ENCODE peak calls at places on chromosome 7, in five cellular contexts. M is cardiac muscle cell, R is heart left ventricle, T is PC-9, Y is epithelial cell of proximal tubule. I is an unnamed sample.

GRCh38 chr7:3426064-3426463 is 125.0 kb downstream of the SDK1 start:
- DNase-seq in R (no peak), Y (no peak), M (no peak), T (no peak), I (no peak)

GRCh38 chr7:148794476-148794875 is 89.6 kb downstream of the EZH2 start:
- DNase-seq in T (no peak), R (no peak), M (no peak), Y (no peak), I (no peak)

GRCh38 chr7:120716306-120716705 is 141.6 kb downstream of the TSPAN12 start:
- DNase-seq in Y (no peak), M (no peak), R (no peak), T (no peak), I (no peak)

GRCh38 chr7:94649313-94649924 is 6.5 kb downstream of the SGCE start:
- DNase-seq in R (no peak), T (no peak), M (peak; percentile 38), Y (no peak), I (no peak)

GRCh38 chr7:55588976-55589604 is 16.8 kb upstream of the VOPP1 start:
- DNase-seq in T (no peak), Y (no peak), M (no peak), R (no peak), I (no peak)

GRCh38 chr7:140683657-140684056 is 10.9 kb downstream of the ADCK2 start:
- DNase-seq in R (no peak), T (no peak), M (no peak), Y (no peak), I (no peak)

GRCh38 chr7:157989611-157990010 is 598.0 kb downstream of the PTPRN2 start:
- DNase-seq in M (no peak), T (no peak), R (no peak), Y (no peak), I (no peak)

GRCh38 chr7:115494529-115495147 is 535.9 kb downstream of the TFEC start:
- DNase-seq in R (no peak), Y (no peak), M (no peak), T (no peak), I (no peak)

GRCh38 chr7:128794020-128794419 is 2.3 kb downstream of the CCDC136 start:
- DNase-seq in R (no peak), T (peak; percentile 50), Y (no peak), M (no peak), I (peak; percentile 42)

GRCh38 chr7:145082366-145083240 is 246.8 kb upstream of the TPK1 start:
- DNase-seq in R (peak; percentile 33), T (no peak), Y (no peak), M (no peak), I (no peak)

GRCh38 chr7:157893535-157894044 is 556.8 kb downstream of the DNAJB6 start:
- DNase-seq in Y (no peak), T (no peak), M (no peak), R (peak; percentile 33), I (no peak)

GRCh38 chr7:4803397-4804241 is 28.2 kb downstream of the AP5Z1 start:
- DNase-seq in Y (no peak), R (peak; percentile 52), M (no peak), T (no peak), I (no peak)

GRCh38 chr7:1966631-1967200 is 266.0 kb downstream of the MAD1L1 start:
- DNase-seq in M (no peak), Y (no peak), R (peak; percentile 54), T (no peak), I (no peak)

GRCh38 chr7:143431109-143431508 is 12.1 kb upstream of the TAS2R60 start:
- DNase-seq in Y (no peak), T (no peak), M (no peak), R (no peak), I (no peak)

GRCh38 chr7:8277394-8277982 is 15.5 kb upstream of the ICA1 start:
- DNase-seq in Y (no peak), T (no peak), M (no peak), R (no peak), I (peak; percentile 44)

GRCh38 chr7:44767912-44768662 is 19.4 kb downstream of the ZMIZ2 start:
- DNase-seq in M (peak; percentile 83), R (peak; percentile 83), T (no peak), Y (no peak), I (no peak)
- TF ChIP-seq CTCF in M (no peak), R (no peak), T (no peak), Y (no peak), I (no peak)

DNA sequence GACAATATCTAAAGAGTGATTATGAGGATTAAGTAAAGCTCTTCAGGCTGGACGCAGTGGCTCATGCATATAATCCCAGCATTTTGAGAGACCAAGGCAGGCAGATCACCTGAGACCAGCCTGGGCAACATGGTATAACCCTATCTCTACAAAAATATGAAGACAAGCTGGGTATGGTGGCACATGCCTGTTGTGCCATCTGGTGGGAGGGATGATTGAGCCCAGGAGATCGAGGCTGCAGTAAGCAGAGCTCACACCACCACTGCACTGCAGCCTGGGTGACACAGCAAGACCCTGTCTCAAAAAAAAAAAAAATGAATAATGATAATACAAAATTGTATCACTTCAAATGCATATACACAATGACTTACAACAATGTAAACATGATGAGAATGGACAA is 195.6 kb upstream of the AUTS2 start:
- DNase-seq in M (no peak), T (no peak), Y (no peak), R (no peak), I (no peak)
- TF ChIP-seq CTCF in M (no peak), T (no peak), Y (no peak), R (no peak), I (no peak)

DNA sequence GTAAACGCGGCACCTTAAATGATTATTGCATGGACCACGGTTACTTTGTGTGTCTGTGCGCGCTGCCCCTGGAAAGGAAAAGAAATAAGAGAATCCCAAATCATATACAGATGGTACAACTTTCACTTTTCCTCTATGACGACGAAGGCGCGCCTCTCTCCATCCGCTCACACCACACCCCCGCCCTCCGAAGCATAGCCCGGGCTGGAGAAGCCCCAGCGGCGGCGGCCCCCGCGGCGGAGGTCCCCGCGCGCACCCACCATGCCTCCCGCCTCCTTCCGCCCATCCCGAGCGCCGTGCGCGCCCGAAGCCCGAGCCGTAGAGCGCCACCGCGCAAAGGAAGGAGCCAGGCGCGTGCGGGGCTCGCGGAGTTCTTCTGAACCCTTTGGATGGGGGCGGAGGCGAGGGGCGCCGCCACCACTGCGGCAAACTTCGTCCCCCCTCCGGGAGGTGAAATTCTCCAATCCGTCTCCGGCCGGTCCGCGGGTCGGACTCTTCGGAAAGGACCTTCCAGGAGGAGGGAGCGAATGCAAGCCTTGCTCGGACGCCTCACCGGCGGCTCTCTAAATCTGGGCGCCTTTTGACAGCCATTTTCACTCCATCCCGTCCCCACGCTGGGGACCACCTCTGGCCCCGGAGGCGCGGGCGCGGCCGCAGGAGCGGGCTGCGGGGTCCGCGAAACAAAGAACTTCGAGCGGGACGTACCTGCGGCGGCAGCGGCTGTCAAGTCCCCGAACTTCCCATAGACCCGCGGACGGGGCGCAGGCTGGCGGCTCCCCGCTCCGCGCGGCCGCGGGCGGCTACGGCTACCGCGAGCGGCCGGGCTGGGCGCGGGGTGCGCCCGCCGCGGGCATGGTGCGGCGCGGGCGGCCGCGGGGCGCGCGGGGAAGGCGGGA is 495 bp downstream of the GLI3 start:
- DNase-seq in Y (no peak), R (peak; percentile 73), T (no peak), M (peak; percentile 79), I (peak; percentile 19)
- TF ChIP-seq CTCF in Y (no peak), R (no peak), T (no peak), M (no peak), I (no peak)

GRCh38 chr7:131072505-131073091 is 255.1 kb upstream of the MKLN1 start:
- DNase-seq in R (no peak), Y (no peak), M (peak; percentile 60), T (no peak), I (no peak)

GRCh38 chr7:131071786-131072504 is 255.7 kb upstream of the MKLN1 start:
- DNase-seq in R (no peak), T (no peak), Y (no peak), M (peak; percentile 94), I (peak; percentile 81)

GRCh38 chr7:131066635-131067034 is 261.0 kb upstream of the MKLN1 start:
- DNase-seq in R (no peak), M (peak; percentile 38), T (no peak), Y (no peak), I (no peak)

GRCh38 chr7:131067220-131067619 is 260.5 kb upstream of the MKLN1 start:
- DNase-seq in Y (no peak), R (no peak), M (peak; percentile 25), T (no peak), I (no peak)

GRCh38 chr7:131068604-131069021 is 259.1 kb upstream of the MKLN1 start:
- DNase-seq in T (no peak), Y (no peak), M (peak; percentile 39), R (no peak), I (no peak)
- TF ChIP-seq CTCF in T (peak; percentile 42), Y (peak; percentile 39), M (peak; percentile 36), R (no peak), I (no peak)

GRCh38 chr7:130240240-130240639 is 26.4 kb upstream of the CPA2 start:
- DNase-seq in M (no peak), Y (no peak), R (no peak), T (no peak), I (no peak)

GRCh38 chr7:130242198-130243014 is 24.3 kb upstream of the CPA2 start:
- DNase-seq in Y (no peak), M (peak; percentile 71), R (peak; percentile 71), T (peak; percentile 48), I (peak; percentile 77)
- TF ChIP-seq CTCF in Y (peak; percentile 100), M (peak; percentile 94), R (peak; percentile 89), T (peak; percentile 95), I (peak; percentile 95)

GRCh38 chr7:21690717-21691116 is 147.9 kb downstream of the DNAH11 start:
- DNase-seq in T (no peak), Y (no peak), M (no peak), R (no peak), I (no peak)
- TF ChIP-seq CTCF in T (peak; percentile 49), Y (no peak), M (no peak), R (no peak), I (no peak)

GRCh38 chr7:152870106-152870693 is 110.6 kb downstream of the ACTR3B start:
- DNase-seq in Y (no peak), T (no peak), M (no peak), R (no peak), I (no peak)

GRCh38 chr7:152869677-152870051 is 110.1 kb downstream of the ACTR3B start:
- DNase-seq in R (no peak), M (no peak), Y (no peak), T (no peak), I (no peak)

GRCh38 chr7:152868122-152869040 is 108.8 kb downstream of the ACTR3B start:
- DNase-seq in R (no peak), T (no peak), Y (no peak), M (no peak), I (no peak)

GRCh38 chr7:152867482-152867833 is 107.9 kb downstream of the ACTR3B start:
- DNase-seq in T (no peak), M (no peak), Y (no peak), R (no peak), I (no peak)

DNA sequence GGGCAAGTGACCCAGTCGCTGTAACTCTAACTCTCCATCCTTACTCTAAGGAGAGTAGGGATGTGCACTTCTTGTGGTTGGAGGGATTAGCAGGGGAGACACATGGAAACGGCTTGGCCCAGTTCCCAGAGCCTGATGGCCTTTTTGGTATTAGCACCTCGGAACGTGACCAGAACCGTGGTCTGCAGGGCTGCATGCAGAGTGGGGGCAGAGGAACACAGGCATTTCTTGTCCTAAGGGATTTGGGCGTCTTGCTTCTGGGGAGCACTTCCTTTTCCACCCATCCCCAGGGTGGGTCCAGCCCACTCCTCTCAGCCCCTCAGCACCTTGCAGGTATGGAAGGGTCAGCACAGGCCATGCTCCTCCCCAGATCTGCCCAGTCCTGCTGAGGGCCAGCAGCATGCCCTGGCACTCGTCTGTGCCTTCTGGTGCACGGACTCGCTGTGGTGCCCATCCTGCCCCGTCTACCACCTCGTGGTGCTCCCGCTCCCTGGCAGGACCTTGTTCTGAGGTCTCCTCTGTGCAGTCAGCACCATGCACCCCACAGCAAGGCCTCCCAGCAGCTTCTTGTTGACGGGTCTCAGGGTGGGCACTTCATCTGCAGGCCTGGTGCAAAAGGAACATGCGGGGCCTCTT is 109.6 kb downstream of the ACTR3B start:
- DNase-seq in M (no peak), T (no peak), Y (no peak), R (no peak), I (no peak)
- TF ChIP-seq CTCF in M (no peak), T (no peak), Y (no peak), R (no peak), I (no peak)